ENCODE peak calls at places on chromosomes 4 and X, in six cellular contexts. One of them, this sample, is unnamed.

GRCh38 chrX:150313514-150313913 is 49.6 kb upstream of the MAMLD1 start:
- DNase-seq in stimulated activated naive CD4-positive, alpha-beta T cell: no peak
- DNase-seq in OCI-LY7: no peak
- DNase-seq in stromal cell of bone marrow: no peak
- DNase-seq in SJSA1: no peak
- DNase-seq in stimulated activated CD8-positive, alpha-beta memory T cell treated with anti-CD3 and anti-CD28 coated beads, Interleukin-4, amount 100 ng/mL, for 48 hours: no peak
- DNase-seq in this sample: no peak

GRCh38 chrX:153885968-153886903 is at the start of gene L1CAM:
- DNase-seq in stimulated activated naive CD4-positive, alpha-beta T cell: peak; percentile 6
- DNase-seq in OCI-LY7: no peak
- DNase-seq in stromal cell of bone marrow: no peak
- DNase-seq in SJSA1: no peak
- DNase-seq in stimulated activated CD8-positive, alpha-beta memory T cell treated with anti-CD3 and anti-CD28 coated beads, Interleukin-4, amount 100 ng/mL, for 48 hours: no peak
- DNase-seq in this sample: no peak

GRCh38 chrX:1323315-1323714 is 13.3 kb upstream of the IL3RA start:
- DNase-seq in stimulated activated naive CD4-positive, alpha-beta T cell: peak; percentile 12
- DNase-seq in OCI-LY7: peak; percentile 79
- DNase-seq in stromal cell of bone marrow: no peak
- DNase-seq in SJSA1: no peak
- DNase-seq in stimulated activated CD8-positive, alpha-beta memory T cell treated with anti-CD3 and anti-CD28 coated beads, Interleukin-4, amount 100 ng/mL, for 48 hours: peak; percentile 78
- DNase-seq in this sample: peak; percentile 95

GRCh38 chr4:143354990-143355389 is 18.3 kb downstream of the GAB1 start:
- DNase-seq in stimulated activated naive CD4-positive, alpha-beta T cell: no peak
- DNase-seq in OCI-LY7: peak; percentile 69
- DNase-seq in stromal cell of bone marrow: no peak
- DNase-seq in SJSA1: no peak
- DNase-seq in stimulated activated CD8-positive, alpha-beta memory T cell treated with anti-CD3 and anti-CD28 coated beads, Interleukin-4, amount 100 ng/mL, for 48 hours: no peak
- DNase-seq in this sample: no peak

GRCh38 chrX:118383120-118383519 is 37.2 kb downstream of the WDR44 start:
- DNase-seq in stimulated activated naive CD4-positive, alpha-beta T cell: no peak
- DNase-seq in OCI-LY7: no peak
- DNase-seq in stromal cell of bone marrow: no peak
- DNase-seq in SJSA1: no peak
- DNase-seq in stimulated activated CD8-positive, alpha-beta memory T cell treated with anti-CD3 and anti-CD28 coated beads, Interleukin-4, amount 100 ng/mL, for 48 hours: no peak
- DNase-seq in this sample: no peak

GRCh38 chrX:70554081-70554480 is 109.4 kb downstream of the DLG3 start:
- DNase-seq in stimulated activated naive CD4-positive, alpha-beta T cell: no peak
- DNase-seq in OCI-LY7: no peak
- DNase-seq in stromal cell of bone marrow: no peak
- DNase-seq in SJSA1: no peak
- DNase-seq in stimulated activated CD8-positive, alpha-beta memory T cell treated with anti-CD3 and anti-CD28 coated beads, Interleukin-4, amount 100 ng/mL, for 48 hours: no peak
- DNase-seq in this sample: peak; percentile 53

GRCh38 chr4:136277741-136278140 is 1254.6 kb downstream of the PCDH18 start:
- DNase-seq in stimulated activated naive CD4-positive, alpha-beta T cell: no peak
- DNase-seq in OCI-LY7: no peak
- DNase-seq in stromal cell of bone marrow: no peak
- DNase-seq in SJSA1: no peak
- DNase-seq in stimulated activated CD8-positive, alpha-beta memory T cell treated with anti-CD3 and anti-CD28 coated beads, Interleukin-4, amount 100 ng/mL, for 48 hours: no peak
- DNase-seq in this sample: no peak

GRCh38 chrX:48848847-48849246 is 13.4 kb upstream of the PCSK1N start:
- DNase-seq in stimulated activated naive CD4-positive, alpha-beta T cell: no peak
- DNase-seq in OCI-LY7: no peak
- DNase-seq in stromal cell of bone marrow: no peak
- DNase-seq in SJSA1: no peak
- DNase-seq in stimulated activated CD8-positive, alpha-beta memory T cell treated with anti-CD3 and anti-CD28 coated beads, Interleukin-4, amount 100 ng/mL, for 48 hours: no peak
- DNase-seq in this sample: no peak

GRCh38 chr4:6892190-6892908 is 17.3 kb upstream of the TBC1D14 start:
- DNase-seq in stimulated activated naive CD4-positive, alpha-beta T cell: no peak
- DNase-seq in OCI-LY7: no peak
- DNase-seq in stromal cell of bone marrow: peak; percentile 55
- DNase-seq in SJSA1: no peak
- DNase-seq in stimulated activated CD8-positive, alpha-beta memory T cell treated with anti-CD3 and anti-CD28 coated beads, Interleukin-4, amount 100 ng/mL, for 48 hours: peak; percentile 44
- DNase-seq in this sample: peak; percentile 90

GRCh38 chr4:1980561-1981041 is 28.2 kb downstream of the NELFA start:
- DNase-seq in stimulated activated naive CD4-positive, alpha-beta T cell: no peak
- DNase-seq in OCI-LY7: no peak
- DNase-seq in stromal cell of bone marrow: no peak
- DNase-seq in SJSA1: no peak
- DNase-seq in stimulated activated CD8-positive, alpha-beta memory T cell treated with anti-CD3 and anti-CD28 coated beads, Interleukin-4, amount 100 ng/mL, for 48 hours: peak; percentile 22
- DNase-seq in this sample: no peak

GRCh38 chrX:71298119-71298518 is 3.4 kb upstream of the ITGB1BP2 start:
- DNase-seq in stimulated activated naive CD4-positive, alpha-beta T cell: no peak
- DNase-seq in OCI-LY7: no peak
- DNase-seq in stromal cell of bone marrow: no peak
- DNase-seq in SJSA1: no peak
- DNase-seq in stimulated activated CD8-positive, alpha-beta memory T cell treated with anti-CD3 and anti-CD28 coated beads, Interleukin-4, amount 100 ng/mL, for 48 hours: no peak
- DNase-seq in this sample: no peak

GRCh38 chr4:38190717-38191178 is 230.6 kb downstream of the PTTG2 start:
- DNase-seq in stimulated activated naive CD4-positive, alpha-beta T cell: no peak
- DNase-seq in OCI-LY7: no peak
- DNase-seq in stromal cell of bone marrow: peak; percentile 82
- DNase-seq in SJSA1: peak; percentile 61
- DNase-seq in stimulated activated CD8-positive, alpha-beta memory T cell treated with anti-CD3 and anti-CD28 coated beads, Interleukin-4, amount 100 ng/mL, for 48 hours: no peak
- DNase-seq in this sample: no peak

GRCh38 chr4:113711883-113712662 is 49.5 kb downstream of the CAMK2D start:
- DNase-seq in stimulated activated naive CD4-positive, alpha-beta T cell: no peak
- DNase-seq in OCI-LY7: no peak
- DNase-seq in stromal cell of bone marrow: no peak
- DNase-seq in SJSA1: no peak
- DNase-seq in stimulated activated CD8-positive, alpha-beta memory T cell treated with anti-CD3 and anti-CD28 coated beads, Interleukin-4, amount 100 ng/mL, for 48 hours: no peak
- DNase-seq in this sample: no peak

GRCh38 chr4:56684320-56684719 is 3.2 kb upstream of the HOPX start:
- DNase-seq in stimulated activated naive CD4-positive, alpha-beta T cell: no peak
- DNase-seq in OCI-LY7: no peak
- DNase-seq in stromal cell of bone marrow: peak; percentile 23
- DNase-seq in SJSA1: no peak
- DNase-seq in stimulated activated CD8-positive, alpha-beta memory T cell treated with anti-CD3 and anti-CD28 coated beads, Interleukin-4, amount 100 ng/mL, for 48 hours: no peak
- DNase-seq in this sample: no peak

GRCh38 chr4:16669036-16669435 is 229.4 kb downstream of the LDB2 start:
- DNase-seq in stimulated activated naive CD4-positive, alpha-beta T cell: no peak
- DNase-seq in OCI-LY7: no peak
- DNase-seq in stromal cell of bone marrow: no peak
- DNase-seq in SJSA1: no peak
- DNase-seq in stimulated activated CD8-positive, alpha-beta memory T cell treated with anti-CD3 and anti-CD28 coated beads, Interleukin-4, amount 100 ng/mL, for 48 hours: no peak
- DNase-seq in this sample: no peak

GRCh38 chr4:145805490-145805889 is 125.5 kb downstream of the C4orf51 start:
- DNase-seq in stimulated activated naive CD4-positive, alpha-beta T cell: no peak
- DNase-seq in OCI-LY7: no peak
- DNase-seq in stromal cell of bone marrow: no peak
- DNase-seq in SJSA1: peak; percentile 91
- DNase-seq in stimulated activated CD8-positive, alpha-beta memory T cell treated with anti-CD3 and anti-CD28 coated beads, Interleukin-4, amount 100 ng/mL, for 48 hours: no peak
- DNase-seq in this sample: no peak

GRCh38 chr4:183335369-183335940 is 13.2 kb upstream of the CLDN24 start:
- DNase-seq in stimulated activated naive CD4-positive, alpha-beta T cell: no peak
- DNase-seq in OCI-LY7: no peak
- DNase-seq in stromal cell of bone marrow: peak; percentile 55
- DNase-seq in SJSA1: peak; percentile 49
- DNase-seq in stimulated activated CD8-positive, alpha-beta memory T cell treated with anti-CD3 and anti-CD28 coated beads, Interleukin-4, amount 100 ng/mL, for 48 hours: no peak
- DNase-seq in this sample: peak; percentile 12

GRCh38 chrX:42247241-42247640 is 323.9 kb upstream of the CASK start:
- DNase-seq in stimulated activated naive CD4-positive, alpha-beta T cell: no peak
- DNase-seq in OCI-LY7: no peak
- DNase-seq in stromal cell of bone marrow: no peak
- DNase-seq in SJSA1: no peak
- DNase-seq in stimulated activated CD8-positive, alpha-beta memory T cell treated with anti-CD3 and anti-CD28 coated beads, Interleukin-4, amount 100 ng/mL, for 48 hours: no peak
- DNase-seq in this sample: peak; percentile 51

GRCh38 chr4:152389359-152389758 is 146.5 kb downstream of the FBXW7 start:
- DNase-seq in stimulated activated naive CD4-positive, alpha-beta T cell: no peak
- DNase-seq in OCI-LY7: no peak
- DNase-seq in stromal cell of bone marrow: no peak
- DNase-seq in SJSA1: no peak
- DNase-seq in stimulated activated CD8-positive, alpha-beta memory T cell treated with anti-CD3 and anti-CD28 coated beads, Interleukin-4, amount 100 ng/mL, for 48 hours: no peak
- DNase-seq in this sample: no peak

GRCh38 chr4:37429906-37430305 is 185.4 kb downstream of the NWD2 start:
- DNase-seq in stimulated activated naive CD4-positive, alpha-beta T cell: no peak
- DNase-seq in OCI-LY7: no peak
- DNase-seq in stromal cell of bone marrow: no peak
- DNase-seq in SJSA1: no peak
- DNase-seq in stimulated activated CD8-positive, alpha-beta memory T cell treated with anti-CD3 and anti-CD28 coated beads, Interleukin-4, amount 100 ng/mL, for 48 hours: no peak
- DNase-seq in this sample: no peak

GRCh38 chrX:135740683-135741149 is 27.3 kb downstream of the CT45A3 start:
- DNase-seq in stimulated activated naive CD4-positive, alpha-beta T cell: no peak
- DNase-seq in OCI-LY7: peak; percentile 5
- DNase-seq in stromal cell of bone marrow: no peak
- DNase-seq in SJSA1: no peak
- DNase-seq in stimulated activated CD8-positive, alpha-beta memory T cell treated with anti-CD3 and anti-CD28 coated beads, Interleukin-4, amount 100 ng/mL, for 48 hours: peak; percentile 84
- DNase-seq in this sample: peak; percentile 71

GRCh38 chr4:16122225-16122624 is 38.4 kb upstream of the PROM1 start:
- DNase-seq in stimulated activated naive CD4-positive, alpha-beta T cell: no peak
- DNase-seq in OCI-LY7: no peak
- DNase-seq in stromal cell of bone marrow: no peak
- DNase-seq in SJSA1: no peak
- DNase-seq in stimulated activated CD8-positive, alpha-beta memory T cell treated with anti-CD3 and anti-CD28 coated beads, Interleukin-4, amount 100 ng/mL, for 48 hours: no peak
- DNase-seq in this sample: no peak

GRCh38 chr4:7807351-7807921 is 132.2 kb downstream of the AFAP1 start:
- DNase-seq in stimulated activated naive CD4-positive, alpha-beta T cell: no peak
- DNase-seq in OCI-LY7: no peak
- DNase-seq in stromal cell of bone marrow: no peak
- DNase-seq in SJSA1: no peak
- DNase-seq in stimulated activated CD8-positive, alpha-beta memory T cell treated with anti-CD3 and anti-CD28 coated beads, Interleukin-4, amount 100 ng/mL, for 48 hours: no peak
- DNase-seq in this sample: no peak

GRCh38 chr4:72430050-72430449 is 139.0 kb downstream of the ADAMTS3 start:
- DNase-seq in stimulated activated naive CD4-positive, alpha-beta T cell: no peak
- DNase-seq in OCI-LY7: no peak
- DNase-seq in stromal cell of bone marrow: no peak
- DNase-seq in SJSA1: no peak
- DNase-seq in stimulated activated CD8-positive, alpha-beta memory T cell treated with anti-CD3 and anti-CD28 coated beads, Interleukin-4, amount 100 ng/mL, for 48 hours: no peak
- DNase-seq in this sample: no peak

GRCh38 chr4:39682133-39682532 is 15.8 kb upstream of the UBE2K start:
- DNase-seq in stimulated activated naive CD4-positive, alpha-beta T cell: no peak
- DNase-seq in OCI-LY7: peak; percentile 22
- DNase-seq in stromal cell of bone marrow: no peak
- DNase-seq in SJSA1: no peak
- DNase-seq in stimulated activated CD8-positive, alpha-beta memory T cell treated with anti-CD3 and anti-CD28 coated beads, Interleukin-4, amount 100 ng/mL, for 48 hours: no peak
- DNase-seq in this sample: no peak

GRCh38 chrX:130885996-130886395 is 17.0 kb downstream of the ENOX2 start:
- DNase-seq in stimulated activated naive CD4-positive, alpha-beta T cell: no peak
- DNase-seq in OCI-LY7: no peak
- DNase-seq in stromal cell of bone marrow: no peak
- DNase-seq in SJSA1: no peak
- DNase-seq in stimulated activated CD8-positive, alpha-beta memory T cell treated with anti-CD3 and anti-CD28 coated beads, Interleukin-4, amount 100 ng/mL, for 48 hours: no peak
- DNase-seq in this sample: no peak

GRCh38 chr4:123257563-123257962 is 139.0 kb upstream of the SPRY1 start:
- DNase-seq in stimulated activated naive CD4-positive, alpha-beta T cell: no peak
- DNase-seq in OCI-LY7: no peak
- DNase-seq in stromal cell of bone marrow: no peak
- DNase-seq in SJSA1: no peak
- DNase-seq in stimulated activated CD8-positive, alpha-beta memory T cell treated with anti-CD3 and anti-CD28 coated beads, Interleukin-4, amount 100 ng/mL, for 48 hours: no peak
- DNase-seq in this sample: no peak